ENCODE peak calls at places on chromosomes 12 and 14, in five cellular contexts. One of them, this sample, is unnamed.
A peak's percentile ranks its signal among the peaks of the same experiment; 100 is the strongest.

GRCh38 chr14:76868453-76869170 is 42.4 kb downstream of the LRRC74A start:
- DNase-seq in body of pancreas: no peak
- DNase-seq in nephron progenitor cell: no peak
- DNase-seq in suprapubic skin: no peak
- DNase-seq in ovary: no peak
- DNase-seq in this sample: no peak

GRCh38 chr12:87760943-87761342 is 268.3 kb downstream of the C12orf50 start:
- DNase-seq in suprapubic skin: no peak
- DNase-seq in ovary: no peak
- DNase-seq in nephron progenitor cell: no peak
- DNase-seq in body of pancreas: no peak
- DNase-seq in this sample: no peak

GRCh38 chr14:68541128-68541896 is 251.6 kb downstream of the ZFP36L1 start:
- DNase-seq in suprapubic skin: no peak
- DNase-seq in body of pancreas: no peak
- DNase-seq in nephron progenitor cell: no peak
- DNase-seq in ovary: no peak
- DNase-seq in this sample: no peak

GRCh38 chr14:23442721-23443356 is 7.4 kb upstream of the MYH7 start:
- DNase-seq in suprapubic skin: no peak
- DNase-seq in ovary: no peak
- DNase-seq in nephron progenitor cell: no peak
- DNase-seq in body of pancreas: no peak
- DNase-seq in this sample: peak; percentile 56

GRCh38 chr14:65281991-65282908 is 130.3 kb upstream of the FUT8 start:
- DNase-seq in body of pancreas: no peak
- DNase-seq in nephron progenitor cell: no peak
- DNase-seq in suprapubic skin: no peak
- DNase-seq in ovary: no peak
- DNase-seq in this sample: no peak

GRCh38 chr14:54567224-54567633 is 301 bp downstream of the SAMD4A start:
- DNase-seq in body of pancreas: no peak
- DNase-seq in suprapubic skin: peak; percentile 83
- DNase-seq in nephron progenitor cell: peak; percentile 63
- DNase-seq in ovary: no peak
- DNase-seq in this sample: no peak

GRCh38 chr12:124004233-124004875 is 31.3 kb downstream of the ZNF664 start:
- DNase-seq in nephron progenitor cell: no peak
- DNase-seq in body of pancreas: no peak
- DNase-seq in ovary: no peak
- DNase-seq in suprapubic skin: no peak
- DNase-seq in this sample: peak; percentile 31

GRCh38 chr12:132429932-132430643 is 59.9 kb upstream of the FBRSL1 start:
- DNase-seq in suprapubic skin: no peak
- DNase-seq in ovary: no peak
- DNase-seq in nephron progenitor cell: peak; percentile 46
- DNase-seq in body of pancreas: peak; percentile 86
- DNase-seq in this sample: no peak

GRCh38 chr12:97142737-97143450 is 235.8 kb downstream of the NEDD1 start:
- DNase-seq in ovary: no peak
- DNase-seq in nephron progenitor cell: peak; percentile 28
- DNase-seq in body of pancreas: no peak
- DNase-seq in suprapubic skin: no peak
- DNase-seq in this sample: no peak

GRCh38 chr12:128387811-128388422 is 120.9 kb downstream of the TMEM132C start:
- DNase-seq in ovary: peak; percentile 41
- DNase-seq in suprapubic skin: no peak
- DNase-seq in nephron progenitor cell: peak; percentile 80
- DNase-seq in body of pancreas: peak; percentile 67
- DNase-seq in this sample: no peak

GRCh38 chr12:56581418-56582145 is 48.5 kb downstream of the BAZ2A start:
- DNase-seq in nephron progenitor cell: no peak
- DNase-seq in suprapubic skin: no peak
- DNase-seq in body of pancreas: no peak
- DNase-seq in ovary: peak; percentile 81
- DNase-seq in this sample: no peak